ENCODE peak calls at places on chromosomes 2 and 18, in seven cellular contexts. O is dermis microvascular lymphatic vessel endothelial cell; E is GOT3; R is HS-27A; Z is T-helper 9 cell; F is HT-29; S is activated CD4-positive, alpha-beta T cell treated with anti-CD3 and anti-CD28 coated beads, Interleukin-2, amount 50 U/mL, for 4 hours. J is an unnamed sample.
A peak's percentile ranks its signal among the peaks of the same experiment; 100 is the strongest.

GRCh38 chr18:11998182-11998581 is 16.9 kb downstream of the IMPA2 start:
- DNase-seq in R (no peak), E (no peak), O (no peak), F (no peak), S (no peak), Z (no peak), J (no peak)

GRCh38 chr2:11892041-11892440 is 145.6 kb downstream of the LPIN1 start:
- DNase-seq in F (no peak), E (no peak), O (no peak), R (no peak), Z (no peak), S (no peak), J (no peak)

GRCh38 chr2:217434183-217434620 is 568.6 kb downstream of the TNS1 start:
- DNase-seq in Z (no peak), S (no peak), E (peak; percentile 48), R (peak; percentile 9), F (peak; percentile 78), O (peak; percentile 67), J (peak; percentile 73)

GRCh38 chr2:140457483-140457882 is 1673.3 kb downstream of the LRP1B start:
- DNase-seq in R (no peak), O (no peak), Z (no peak), E (no peak), F (no peak), S (no peak), J (no peak)

GRCh38 chr2:139825726-139826125 is 1045.5 kb upstream of the NXPH2 start:
- DNase-seq in O (no peak), S (no peak), Z (no peak), R (no peak), F (no peak), E (no peak), J (no peak)

GRCh38 chr2:164523026-164523425 is 98.3 kb downstream of the GRB14 start:
- DNase-seq in Z (no peak), F (no peak), R (peak; percentile 27), O (no peak), E (no peak), S (no peak), J (no peak)

GRCh38 chr2:104332733-104333132 is 521.2 kb upstream of the POU3F3 start:
- DNase-seq in S (no peak), O (no peak), F (peak; percentile 28), E (no peak), R (no peak), Z (no peak), J (peak; percentile 15)

GRCh38 chr2:148860037-148860436 is 15.0 kb upstream of the KIF5C start:
- DNase-seq in S (no peak), O (no peak), F (no peak), R (no peak), Z (no peak), E (no peak), J (no peak)

GRCh38 chr2:129794517-129794916 is 184.9 kb upstream of the RAB6C start:
- DNase-seq in E (no peak), F (no peak), S (no peak), Z (no peak), O (no peak), R (no peak), J (no peak)

GRCh38 chr2:20091305-20091991 is 40.0 kb upstream of the LAPTM4A start:
- DNase-seq in R (peak; percentile 88), O (peak; percentile 51), F (no peak), Z (no peak), E (peak; percentile 63), S (no peak), J (no peak)

GRCh38 chr18:31618801-31619200 is 27.1 kb downstream of the TTR start:
- DNase-seq in Z (no peak), E (no peak), O (no peak), R (no peak), F (no peak), S (no peak), J (no peak)

GRCh38 chr2:99825630-99826029 is 316.8 kb downstream of the AFF3 start:
- DNase-seq in Z (no peak), F (no peak), R (no peak), O (no peak), S (no peak), E (no peak), J (no peak)

GRCh38 chr2:227766361-227766883 is 20.7 kb downstream of the SCYGR8 start:
- DNase-seq in E (peak; percentile 53), O (peak; percentile 58), R (peak; percentile 30), S (peak; percentile 52), F (peak; percentile 90), Z (peak; percentile 35), J (peak; percentile 61)

GRCh38 chr18:63422862-63423304 is 607 bp upstream of the VPS4B start:
- DNase-seq in O (no peak), E (no peak), Z (no peak), S (no peak), R (no peak), F (no peak), J (no peak)

GRCh38 chr18:22691988-22692710 is 241.0 kb upstream of the RBBP8 start:
- DNase-seq in R (no peak), S (no peak), E (no peak), F (no peak), O (no peak), Z (no peak), J (no peak)

GRCh38 chr18:10563886-10564285 is 38.1 kb downstream of the NAPG start:
- DNase-seq in F (no peak), S (no peak), R (no peak), O (no peak), Z (no peak), E (no peak), J (no peak)

GRCh38 chr2:159035790-159036411 is 67.5 kb downstream of the TANC1 start:
- DNase-seq in R (no peak), Z (peak; percentile 2), O (peak; percentile 36), S (no peak), E (no peak), F (peak; percentile 84), J (peak; percentile 88)

GRCh38 chr2:128599700-128600099 is 281.0 kb upstream of the HS6ST1 start:
- DNase-seq in R (no peak), O (no peak), Z (no peak), E (no peak), S (no peak), F (no peak), J (no peak)

GRCh38 chr2:43075906-43076585 is 150.4 kb downstream of the ZFP36L2 start:
- DNase-seq in E (no peak), S (no peak), Z (no peak), R (peak; percentile 76), O (no peak), F (no peak), J (no peak)

GRCh38 chr2:200728630-200729029 is 83.1 kb upstream of the BZW1 start:
- DNase-seq in Z (no peak), R (no peak), F (no peak), S (no peak), E (no peak), O (no peak), J (peak; percentile 19)

GRCh38 chr2:26438926-26439325 is 37.2 kb downstream of the DRC1 start:
- DNase-seq in F (no peak), S (no peak), Z (no peak), E (no peak), O (no peak), R (no peak), J (no peak)

GRCh38 chr2:220043155-220043992 is 415.9 kb downstream of the SLC4A3 start:
- DNase-seq in S (no peak), E (no peak), F (no peak), Z (no peak), R (peak; percentile 34), O (no peak), J (no peak)

GRCh38 chr2:138249207-138249606 is 252.4 kb upstream of the SPOPL start:
- DNase-seq in O (no peak), Z (no peak), E (no peak), S (no peak), R (no peak), F (no peak), J (no peak)

GRCh38 chr2:216880509-216881184 is 20.8 kb upstream of the TNP1 start:
- DNase-seq in O (no peak), F (no peak), S (no peak), Z (no peak), E (no peak), R (no peak), J (no peak)

GRCh38 chr2:37361994-37362698 is 17.7 kb downstream of the QPCT start:
- DNase-seq in R (no peak), Z (no peak), E (no peak), F (no peak), S (no peak), O (no peak), J (no peak)

GRCh38 chr18:3710712-3711269 is 260.8 kb downstream of the TGIF1 start:
- DNase-seq in Z (no peak), E (no peak), O (peak; percentile 50), F (peak; percentile 97), S (no peak), R (no peak), J (no peak)

GRCh38 chr2:15753811-15754702 is 162.4 kb downstream of the DDX1 start:
- DNase-seq in S (no peak), O (no peak), R (no peak), Z (no peak), F (no peak), E (no peak), J (no peak)

GRCh38 chr18:79156330-79156729 is 87.1 kb downstream of the ATP9B start:
- DNase-seq in Z (no peak), S (no peak), R (no peak), F (no peak), O (no peak), E (no peak), J (peak; percentile 28)

J was measured in SW480.